ENCODE peak calls at places on chromosome 18, in six cellular contexts. One of them, this sample, is unnamed.

GRCh38 chr18:49303376-49303775 is 157.1 kb downstream of the DYM start:
- DNase-seq in effector memory CD8-positive, alpha-beta T cell: no peak
- DNase-seq in stimulated activated CD4-positive, alpha-beta T cell treated with anti-CD3 and anti-CD28 coated beads, Interleukin-15, amount 100 ng/mL, for 1 hour: no peak
- DNase-seq in HuH-7: no peak
- DNase-seq in GM12892: no peak
- DNase-seq in Karpas-422: no peak
- DNase-seq in this sample: no peak

GRCh38 chr18:29779096-29779495 is 1263.4 kb downstream of the DSC3 start:
- DNase-seq in effector memory CD8-positive, alpha-beta T cell: no peak
- DNase-seq in stimulated activated CD4-positive, alpha-beta T cell treated with anti-CD3 and anti-CD28 coated beads, Interleukin-15, amount 100 ng/mL, for 1 hour: no peak
- DNase-seq in HuH-7: no peak
- DNase-seq in GM12892: no peak
- DNase-seq in Karpas-422: no peak
- DNase-seq in this sample: no peak

GRCh38 chr18:11654736-11655604 is 34.1 kb upstream of the GNAL start:
- DNase-seq in effector memory CD8-positive, alpha-beta T cell: peak
- DNase-seq in stimulated activated CD4-positive, alpha-beta T cell treated with anti-CD3 and anti-CD28 coated beads, Interleukin-15, amount 100 ng/mL, for 1 hour: no peak
- DNase-seq in HuH-7: peak
- DNase-seq in GM12892: peak
- DNase-seq in Karpas-422: peak
- DNase-seq in this sample: peak

GRCh38 chr18:56890632-56891031 is 239.5 kb downstream of the WDR7 start:
- DNase-seq in effector memory CD8-positive, alpha-beta T cell: no peak
- DNase-seq in stimulated activated CD4-positive, alpha-beta T cell treated with anti-CD3 and anti-CD28 coated beads, Interleukin-15, amount 100 ng/mL, for 1 hour: no peak
- DNase-seq in HuH-7: no peak
- DNase-seq in GM12892: no peak
- DNase-seq in Karpas-422: peak
- DNase-seq in this sample: no peak

GRCh38 chr18:12625242-12625641 is 32.7 kb downstream of the SPIRE1 start:
- DNase-seq in effector memory CD8-positive, alpha-beta T cell: no peak
- DNase-seq in stimulated activated CD4-positive, alpha-beta T cell treated with anti-CD3 and anti-CD28 coated beads, Interleukin-15, amount 100 ng/mL, for 1 hour: no peak
- DNase-seq in HuH-7: no peak
- DNase-seq in GM12892: no peak
- DNase-seq in Karpas-422: no peak
- DNase-seq in this sample: no peak

GRCh38 chr18:49915352-49915751 is 102.0 kb upstream of the ACAA2 start:
- DNase-seq in effector memory CD8-positive, alpha-beta T cell: no peak
- DNase-seq in stimulated activated CD4-positive, alpha-beta T cell treated with anti-CD3 and anti-CD28 coated beads, Interleukin-15, amount 100 ng/mL, for 1 hour: no peak
- DNase-seq in HuH-7: no peak
- DNase-seq in GM12892: no peak
- DNase-seq in Karpas-422: no peak
- DNase-seq in this sample: no peak

GRCh38 chr18:58863539-58864145 is 1.0 kb upstream of the ZNF532 start:
- DNase-seq in effector memory CD8-positive, alpha-beta T cell: no peak
- DNase-seq in stimulated activated CD4-positive, alpha-beta T cell treated with anti-CD3 and anti-CD28 coated beads, Interleukin-15, amount 100 ng/mL, for 1 hour: no peak
- DNase-seq in HuH-7: peak
- DNase-seq in GM12892: peak
- DNase-seq in Karpas-422: peak
- DNase-seq in this sample: peak

GRCh38 chr18:58541137-58541788 is 87.6 kb downstream of the ALPK2 start:
- DNase-seq in effector memory CD8-positive, alpha-beta T cell: no peak
- DNase-seq in stimulated activated CD4-positive, alpha-beta T cell treated with anti-CD3 and anti-CD28 coated beads, Interleukin-15, amount 100 ng/mL, for 1 hour: no peak
- DNase-seq in HuH-7: no peak
- DNase-seq in GM12892: no peak
- DNase-seq in Karpas-422: peak
- DNase-seq in this sample: no peak

GRCh38 chr18:71707400-71707799 is 836.7 kb downstream of the CBLN2 start:
- DNase-seq in effector memory CD8-positive, alpha-beta T cell: no peak
- DNase-seq in stimulated activated CD4-positive, alpha-beta T cell treated with anti-CD3 and anti-CD28 coated beads, Interleukin-15, amount 100 ng/mL, for 1 hour: no peak
- DNase-seq in HuH-7: no peak
- DNase-seq in GM12892: no peak
- DNase-seq in Karpas-422: no peak
- DNase-seq in this sample: no peak

GRCh38 chr18:10370716-10371115 is 83.7 kb upstream of the APCDD1 start:
- DNase-seq in effector memory CD8-positive, alpha-beta T cell: no peak
- DNase-seq in stimulated activated CD4-positive, alpha-beta T cell treated with anti-CD3 and anti-CD28 coated beads, Interleukin-15, amount 100 ng/mL, for 1 hour: no peak
- DNase-seq in HuH-7: no peak
- DNase-seq in GM12892: no peak
- DNase-seq in Karpas-422: no peak
- DNase-seq in this sample: no peak

GRCh38 chr18:48456838-48457237 is 47.7 kb upstream of the ZBTB7C start:
- DNase-seq in effector memory CD8-positive, alpha-beta T cell: no peak
- DNase-seq in stimulated activated CD4-positive, alpha-beta T cell treated with anti-CD3 and anti-CD28 coated beads, Interleukin-15, amount 100 ng/mL, for 1 hour: no peak
- DNase-seq in HuH-7: no peak
- DNase-seq in GM12892: no peak
- DNase-seq in Karpas-422: no peak
- DNase-seq in this sample: no peak

GRCh38 chr18:44804033-44804432 is 123.3 kb downstream of the SETBP1 start:
- DNase-seq in effector memory CD8-positive, alpha-beta T cell: no peak
- DNase-seq in stimulated activated CD4-positive, alpha-beta T cell treated with anti-CD3 and anti-CD28 coated beads, Interleukin-15, amount 100 ng/mL, for 1 hour: no peak
- DNase-seq in HuH-7: no peak
- DNase-seq in GM12892: no peak
- DNase-seq in Karpas-422: no peak
- DNase-seq in this sample: no peak

GRCh38 chr18:50193796-50194622 is 938 bp downstream of the MYO5B start:
- DNase-seq in effector memory CD8-positive, alpha-beta T cell: no peak
- DNase-seq in stimulated activated CD4-positive, alpha-beta T cell treated with anti-CD3 and anti-CD28 coated beads, Interleukin-15, amount 100 ng/mL, for 1 hour: no peak
- DNase-seq in HuH-7: peak
- DNase-seq in GM12892: no peak
- DNase-seq in Karpas-422: no peak
- DNase-seq in this sample: no peak

GRCh38 chr18:70840649-70841048 is 551.8 kb downstream of the SOCS6 start:
- DNase-seq in effector memory CD8-positive, alpha-beta T cell: no peak
- DNase-seq in stimulated activated CD4-positive, alpha-beta T cell treated with anti-CD3 and anti-CD28 coated beads, Interleukin-15, amount 100 ng/mL, for 1 hour: no peak
- DNase-seq in HuH-7: no peak
- DNase-seq in GM12892: no peak
- DNase-seq in Karpas-422: no peak
- DNase-seq in this sample: no peak

GRCh38 chr18:26709897-26710296 is 155.6 kb downstream of the AQP4 start:
- DNase-seq in effector memory CD8-positive, alpha-beta T cell: no peak
- DNase-seq in stimulated activated CD4-positive, alpha-beta T cell treated with anti-CD3 and anti-CD28 coated beads, Interleukin-15, amount 100 ng/mL, for 1 hour: no peak
- DNase-seq in HuH-7: no peak
- DNase-seq in GM12892: no peak
- DNase-seq in Karpas-422: no peak
- DNase-seq in this sample: no peak

GRCh38 chr18:51622676-51623075 is 425.2 kb upstream of the MEX3C start:
- DNase-seq in effector memory CD8-positive, alpha-beta T cell: no peak
- DNase-seq in stimulated activated CD4-positive, alpha-beta T cell treated with anti-CD3 and anti-CD28 coated beads, Interleukin-15, amount 100 ng/mL, for 1 hour: no peak
- DNase-seq in HuH-7: no peak
- DNase-seq in GM12892: no peak
- DNase-seq in Karpas-422: no peak
- DNase-seq in this sample: no peak

GRCh38 chr18:51170689-51171088 is 26.8 kb downstream of the MEX3C start:
- DNase-seq in effector memory CD8-positive, alpha-beta T cell: no peak
- DNase-seq in stimulated activated CD4-positive, alpha-beta T cell treated with anti-CD3 and anti-CD28 coated beads, Interleukin-15, amount 100 ng/mL, for 1 hour: no peak
- DNase-seq in HuH-7: no peak
- DNase-seq in GM12892: no peak
- DNase-seq in Karpas-422: no peak
- DNase-seq in this sample: no peak

GRCh38 chr18:5879479-5879882 is 15.8 kb downstream of the TMEM200C start:
- DNase-seq in effector memory CD8-positive, alpha-beta T cell: no peak
- DNase-seq in stimulated activated CD4-positive, alpha-beta T cell treated with anti-CD3 and anti-CD28 coated beads, Interleukin-15, amount 100 ng/mL, for 1 hour: no peak
- DNase-seq in HuH-7: no peak
- DNase-seq in GM12892: no peak
- DNase-seq in Karpas-422: peak
- DNase-seq in this sample: no peak

GRCh38 chr18:463442-464310 is 36.8 kb downstream of the COLEC12 start:
- DNase-seq in effector memory CD8-positive, alpha-beta T cell: no peak
- DNase-seq in stimulated activated CD4-positive, alpha-beta T cell treated with anti-CD3 and anti-CD28 coated beads, Interleukin-15, amount 100 ng/mL, for 1 hour: no peak
- DNase-seq in HuH-7: no peak
- DNase-seq in GM12892: no peak
- DNase-seq in Karpas-422: no peak
- DNase-seq in this sample: no peak

GRCh38 chr18:12843420-12844346 is 40.4 kb downstream of the PTPN2 start:
- DNase-seq in effector memory CD8-positive, alpha-beta T cell: no peak
- DNase-seq in stimulated activated CD4-positive, alpha-beta T cell treated with anti-CD3 and anti-CD28 coated beads, Interleukin-15, amount 100 ng/mL, for 1 hour: no peak
- DNase-seq in HuH-7: no peak
- DNase-seq in GM12892: no peak
- DNase-seq in Karpas-422: no peak
- DNase-seq in this sample: no peak

GRCh38 chr18:10015941-10016819 is 102.4 kb downstream of the VAPA start:
- DNase-seq in effector memory CD8-positive, alpha-beta T cell: no peak
- DNase-seq in stimulated activated CD4-positive, alpha-beta T cell treated with anti-CD3 and anti-CD28 coated beads, Interleukin-15, amount 100 ng/mL, for 1 hour: no peak
- DNase-seq in HuH-7: no peak
- DNase-seq in GM12892: no peak
- DNase-seq in Karpas-422: no peak
- DNase-seq in this sample: no peak

GRCh38 chr18:6521804-6522418 is 107.2 kb upstream of the L3MBTL4 start:
- DNase-seq in effector memory CD8-positive, alpha-beta T cell: no peak
- DNase-seq in stimulated activated CD4-positive, alpha-beta T cell treated with anti-CD3 and anti-CD28 coated beads, Interleukin-15, amount 100 ng/mL, for 1 hour: no peak
- DNase-seq in HuH-7: peak
- DNase-seq in GM12892: peak
- DNase-seq in Karpas-422: peak
- DNase-seq in this sample: no peak

GRCh38 chr18:48548404-48548771 is 9.6 kb downstream of the CTIF start:
- DNase-seq in effector memory CD8-positive, alpha-beta T cell: no peak
- DNase-seq in stimulated activated CD4-positive, alpha-beta T cell treated with anti-CD3 and anti-CD28 coated beads, Interleukin-15, amount 100 ng/mL, for 1 hour: no peak
- DNase-seq in HuH-7: no peak
- DNase-seq in GM12892: no peak
- DNase-seq in Karpas-422: no peak
- DNase-seq in this sample: no peak

GRCh38 chr18:79569720-79570119 is 109.9 kb upstream of the CTDP1 start:
- DNase-seq in effector memory CD8-positive, alpha-beta T cell: no peak
- DNase-seq in stimulated activated CD4-positive, alpha-beta T cell treated with anti-CD3 and anti-CD28 coated beads, Interleukin-15, amount 100 ng/mL, for 1 hour: no peak
- DNase-seq in HuH-7: no peak
- DNase-seq in GM12892: no peak
- DNase-seq in Karpas-422: no peak
- DNase-seq in this sample: no peak

GRCh38 chr18:50311573-50312106 is 24.1 kb upstream of the CXXC1 start:
- DNase-seq in effector memory CD8-positive, alpha-beta T cell: no peak
- DNase-seq in stimulated activated CD4-positive, alpha-beta T cell treated with anti-CD3 and anti-CD28 coated beads, Interleukin-15, amount 100 ng/mL, for 1 hour: no peak
- DNase-seq in HuH-7: no peak
- DNase-seq in GM12892: no peak
- DNase-seq in Karpas-422: no peak
- DNase-seq in this sample: no peak

GRCh38 chr18:58378980-58379379 is 249.9 kb downstream of the ALPK2 start:
- DNase-seq in effector memory CD8-positive, alpha-beta T cell: no peak
- DNase-seq in stimulated activated CD4-positive, alpha-beta T cell treated with anti-CD3 and anti-CD28 coated beads, Interleukin-15, amount 100 ng/mL, for 1 hour: no peak
- DNase-seq in HuH-7: no peak
- DNase-seq in GM12892: no peak
- DNase-seq in Karpas-422: no peak
- DNase-seq in this sample: no peak

GRCh38 chr18:3869848-3870247 is 419.9 kb downstream of the TGIF1 start:
- DNase-seq in effector memory CD8-positive, alpha-beta T cell: no peak
- DNase-seq in stimulated activated CD4-positive, alpha-beta T cell treated with anti-CD3 and anti-CD28 coated beads, Interleukin-15, amount 100 ng/mL, for 1 hour: no peak
- DNase-seq in HuH-7: peak
- DNase-seq in GM12892: no peak
- DNase-seq in Karpas-422: peak
- DNase-seq in this sample: no peak

GRCh38 chr18:68779169-68779568 is 18.7 kb upstream of the CCDC102B start:
- DNase-seq in effector memory CD8-positive, alpha-beta T cell: no peak
- DNase-seq in stimulated activated CD4-positive, alpha-beta T cell treated with anti-CD3 and anti-CD28 coated beads, Interleukin-15, amount 100 ng/mL, for 1 hour: no peak
- DNase-seq in HuH-7: no peak
- DNase-seq in GM12892: no peak
- DNase-seq in Karpas-422: no peak
- DNase-seq in this sample: no peak

GRCh38 chr18:40413160-40413559 is 1541.9 kb upstream of the PIK3C3 start:
- DNase-seq in effector memory CD8-positive, alpha-beta T cell: no peak
- DNase-seq in stimulated activated CD4-positive, alpha-beta T cell treated with anti-CD3 and anti-CD28 coated beads, Interleukin-15, amount 100 ng/mL, for 1 hour: no peak
- DNase-seq in HuH-7: peak
- DNase-seq in GM12892: no peak
- DNase-seq in Karpas-422: no peak
- DNase-seq in this sample: no peak

GRCh38 chr18:22952525-22952924 is 19.4 kb downstream of the RBBP8 start:
- DNase-seq in effector memory CD8-positive, alpha-beta T cell: no peak
- DNase-seq in stimulated activated CD4-positive, alpha-beta T cell treated with anti-CD3 and anti-CD28 coated beads, Interleukin-15, amount 100 ng/mL, for 1 hour: no peak
- DNase-seq in HuH-7: no peak
- DNase-seq in GM12892: no peak
- DNase-seq in Karpas-422: no peak
- DNase-seq in this sample: no peak

GRCh38 chr18:29154758-29155725 is 978.1 kb upstream of the CDH2 start:
- DNase-seq in effector memory CD8-positive, alpha-beta T cell: no peak
- DNase-seq in stimulated activated CD4-positive, alpha-beta T cell treated with anti-CD3 and anti-CD28 coated beads, Interleukin-15, amount 100 ng/mL, for 1 hour: no peak
- DNase-seq in HuH-7: no peak
- DNase-seq in GM12892: no peak
- DNase-seq in Karpas-422: no peak
- DNase-seq in this sample: no peak

GRCh38 chr18:55427951-55428350 is 160.0 kb downstream of the TCF4 start:
- DNase-seq in effector memory CD8-positive, alpha-beta T cell: no peak
- DNase-seq in stimulated activated CD4-positive, alpha-beta T cell treated with anti-CD3 and anti-CD28 coated beads, Interleukin-15, amount 100 ng/mL, for 1 hour: no peak
- DNase-seq in HuH-7: no peak
- DNase-seq in GM12892: no peak
- DNase-seq in Karpas-422: no peak
- DNase-seq in this sample: no peak

GRCh38 chr18:50937183-50937582 is 30.7 kb upstream of the ELAC1 start:
- DNase-seq in effector memory CD8-positive, alpha-beta T cell: no peak
- DNase-seq in stimulated activated CD4-positive, alpha-beta T cell treated with anti-CD3 and anti-CD28 coated beads, Interleukin-15, amount 100 ng/mL, for 1 hour: no peak
- DNase-seq in HuH-7: no peak
- DNase-seq in GM12892: no peak
- DNase-seq in Karpas-422: no peak
- DNase-seq in this sample: no peak

GRCh38 chr18:76679259-76679658 is 143.1 kb upstream of the ZNF236 start:
- DNase-seq in effector memory CD8-positive, alpha-beta T cell: no peak
- DNase-seq in stimulated activated CD4-positive, alpha-beta T cell treated with anti-CD3 and anti-CD28 coated beads, Interleukin-15, amount 100 ng/mL, for 1 hour: no peak
- DNase-seq in HuH-7: peak
- DNase-seq in GM12892: no peak
- DNase-seq in Karpas-422: peak
- DNase-seq in this sample: no peak

GRCh38 chr18:46097378-46097852 is 681 bp downstream of the ATP5F1A start:
- DNase-seq in effector memory CD8-positive, alpha-beta T cell: no peak
- DNase-seq in stimulated activated CD4-positive, alpha-beta T cell treated with anti-CD3 and anti-CD28 coated beads, Interleukin-15, amount 100 ng/mL, for 1 hour: no peak
- DNase-seq in HuH-7: no peak
- DNase-seq in GM12892: peak
- DNase-seq in Karpas-422: no peak
- DNase-seq in this sample: no peak

GRCh38 chr18:45935591-45936335 is 31.4 kb downstream of the EPG5 start:
- DNase-seq in effector memory CD8-positive, alpha-beta T cell: no peak
- DNase-seq in stimulated activated CD4-positive, alpha-beta T cell treated with anti-CD3 and anti-CD28 coated beads, Interleukin-15, amount 100 ng/mL, for 1 hour: no peak
- DNase-seq in HuH-7: no peak
- DNase-seq in GM12892: no peak
- DNase-seq in Karpas-422: no peak
- DNase-seq in this sample: no peak

GRCh38 chr18:69400253-69400975 is at the start of gene DOK6:
- DNase-seq in effector memory CD8-positive, alpha-beta T cell: no peak
- DNase-seq in stimulated activated CD4-positive, alpha-beta T cell treated with anti-CD3 and anti-CD28 coated beads, Interleukin-15, amount 100 ng/mL, for 1 hour: no peak
- DNase-seq in HuH-7: peak
- DNase-seq in GM12892: peak
- DNase-seq in Karpas-422: no peak
- DNase-seq in this sample: no peak